ENCODE peak calls at places on chromosomes 16 and 17, in five cellular contexts. B is ELR; T is kidney tubule cell; S is hepatic stellate cell; P is central memory CD8-positive, alpha-beta T cell. X is an unnamed sample.
A peak's percentile ranks its signal among the peaks of the same experiment; 100 is the strongest.

GRCh38 chr16:23229714-23230113 is 47.2 kb downstream of the SCNN1G start:
- DNase-seq in B (no peak), T (no peak), S (no peak), P (no peak), X (no peak)

GRCh38 chr17:18179804-18180203 is 3.8 kb upstream of the ALKBH5 start:
- DNase-seq in B (no peak), T (no peak), S (no peak), P (no peak), X (no peak)

GRCh38 chr17:63785556-63785955 is 11.6 kb downstream of the DDX42 start:
- DNase-seq in B (peak; percentile 77), T (peak; percentile 58), S (peak; percentile 40), P (no peak), X (no peak)

GRCh38 chr16:57862698-57863433 is 60.6 kb upstream of the KIFC3 start:
- DNase-seq in B (no peak), T (peak; percentile 61), S (no peak), P (no peak), X (no peak)

GRCh38 chr17:67150826-67151225 is 94.2 kb downstream of the HELZ start:
- DNase-seq in B (no peak), T (no peak), S (no peak), P (no peak), X (no peak)

GRCh38 chr17:57689254-57689653 is 55.8 kb downstream of the CCDC182 start:
- DNase-seq in B (no peak), T (no peak), S (no peak), P (no peak), X (no peak)

GRCh38 chr17:80421381-80422090 is 6.6 kb downstream of the ENDOV start:
- DNase-seq in B (no peak), T (no peak), S (no peak), P (no peak), X (no peak)

GRCh38 chr16:68993885-68994284 is 111.6 kb upstream of the HAS3 start:
- DNase-seq in B (peak; percentile 92), T (peak; percentile 96), S (peak; percentile 42), P (no peak), X (no peak)

GRCh38 chr16:57645691-57646387 is 17.4 kb downstream of the ADGRG1 start:
- DNase-seq in B (peak; percentile 89), T (peak; percentile 73), S (peak; percentile 84), P (no peak), X (no peak)

GRCh38 chr16:24452724-24453123 is 86.6 kb upstream of the RBBP6 start:
- DNase-seq in B (no peak), T (no peak), S (no peak), P (no peak), X (no peak)

GRCh38 chr17:51059781-51060180 is 60.9 kb downstream of the SPAG9 start:
- DNase-seq in B (peak; percentile 76), T (peak; percentile 17), S (peak; percentile 33), P (no peak), X (no peak)

GRCh38 chr17:41625602-41626001 is 1.2 kb upstream of the KRT17 start:
- DNase-seq in B (no peak), T (no peak), S (no peak), P (no peak), X (no peak)

GRCh38 chr16:24427840-24428239 is 111.5 kb upstream of the RBBP6 start:
- DNase-seq in B (no peak), T (no peak), S (no peak), P (no peak), X (no peak)

GRCh38 chr17:16027708-16028584 is 28.3 kb downstream of the TTC19 start:
- DNase-seq in B (peak; percentile 98), T (peak; percentile 95), S (peak; percentile 77), P (no peak), X (no peak)

GRCh38 chr17:43784628-43785101 is 4.4 kb downstream of the CFAP97D1 start:
- DNase-seq in B (peak; percentile 90), T (peak; percentile 50), S (peak; percentile 58), P (no peak), X (no peak)